ENCODE peak calls at places on chromosomes 3 and 15, in eight cellular contexts. One of them, this sample, is unnamed.

GRCh38 chr3:8767667-8768363 is 1.6 kb downstream of the OXTR start:
- DNase-seq in activated CD8-positive, alpha-beta memory T cell treated with anti-CD3 and anti-CD28 coated beads, Interleukin-2, amount 50 U/mL, for 48 hours: peak; percentile 59
- DNase-seq in NCI-H1694: no peak
- DNase-seq in spleen: no peak
- DNase-seq in NAMALWA: no peak
- DNase-seq in NT2/D1: no peak
- DNase-seq in gastrocnemius medialis: no peak
- DNase-seq in lower leg skin: no peak
- DNase-seq in this sample: no peak

GRCh38 chr3:33046521-33046920 is 50.4 kb downstream of the GLB1 start:
- DNase-seq in activated CD8-positive, alpha-beta memory T cell treated with anti-CD3 and anti-CD28 coated beads, Interleukin-2, amount 50 U/mL, for 48 hours: no peak
- DNase-seq in NCI-H1694: no peak
- DNase-seq in spleen: no peak
- DNase-seq in NAMALWA: no peak
- DNase-seq in NT2/D1: no peak
- DNase-seq in gastrocnemius medialis: no peak
- DNase-seq in lower leg skin: no peak
- DNase-seq in this sample: no peak

GRCh38 chr15:40296561-40297230 is 11.0 kb downstream of the PLCB2 start:
- DNase-seq in activated CD8-positive, alpha-beta memory T cell treated with anti-CD3 and anti-CD28 coated beads, Interleukin-2, amount 50 U/mL, for 48 hours: no peak
- DNase-seq in NCI-H1694: no peak
- DNase-seq in spleen: peak; percentile 37
- DNase-seq in NAMALWA: no peak
- DNase-seq in NT2/D1: no peak
- DNase-seq in gastrocnemius medialis: no peak
- DNase-seq in lower leg skin: no peak
- DNase-seq in this sample: no peak

GRCh38 chr15:27831384-27832262 is 267.5 kb downstream of the OCA2 start:
- DNase-seq in activated CD8-positive, alpha-beta memory T cell treated with anti-CD3 and anti-CD28 coated beads, Interleukin-2, amount 50 U/mL, for 48 hours: no peak
- DNase-seq in NCI-H1694: no peak
- DNase-seq in spleen: no peak
- DNase-seq in NAMALWA: no peak
- DNase-seq in NT2/D1: no peak
- DNase-seq in gastrocnemius medialis: no peak
- DNase-seq in lower leg skin: no peak
- DNase-seq in this sample: no peak

GRCh38 chr3:1196997-1197396 is 104.2 kb downstream of the CNTN6 start:
- DNase-seq in activated CD8-positive, alpha-beta memory T cell treated with anti-CD3 and anti-CD28 coated beads, Interleukin-2, amount 50 U/mL, for 48 hours: no peak
- DNase-seq in NCI-H1694: no peak
- DNase-seq in spleen: no peak
- DNase-seq in NAMALWA: no peak
- DNase-seq in NT2/D1: no peak
- DNase-seq in gastrocnemius medialis: no peak
- DNase-seq in lower leg skin: no peak
- DNase-seq in this sample: no peak

GRCh38 chr15:43702701-43703433 is 9.2 kb downstream of the CKMT1A start:
- DNase-seq in activated CD8-positive, alpha-beta memory T cell treated with anti-CD3 and anti-CD28 coated beads, Interleukin-2, amount 50 U/mL, for 48 hours: no peak
- DNase-seq in NCI-H1694: no peak
- DNase-seq in spleen: no peak
- DNase-seq in NAMALWA: no peak
- DNase-seq in NT2/D1: no peak
- DNase-seq in gastrocnemius medialis: no peak
- DNase-seq in lower leg skin: no peak
- DNase-seq in this sample: no peak

GRCh38 chr3:187572431-187572830 is 97.8 kb downstream of the SST start:
- DNase-seq in activated CD8-positive, alpha-beta memory T cell treated with anti-CD3 and anti-CD28 coated beads, Interleukin-2, amount 50 U/mL, for 48 hours: no peak
- DNase-seq in NCI-H1694: no peak
- DNase-seq in spleen: no peak
- DNase-seq in NAMALWA: no peak
- DNase-seq in NT2/D1: no peak
- DNase-seq in gastrocnemius medialis: no peak
- DNase-seq in lower leg skin: no peak
- DNase-seq in this sample: no peak

GRCh38 chr15:73959012-73959581 is 32.8 kb downstream of the LOXL1 start:
- DNase-seq in activated CD8-positive, alpha-beta memory T cell treated with anti-CD3 and anti-CD28 coated beads, Interleukin-2, amount 50 U/mL, for 48 hours: no peak
- DNase-seq in NCI-H1694: peak; percentile 22
- DNase-seq in spleen: peak; percentile 72
- DNase-seq in NAMALWA: peak; percentile 89
- DNase-seq in NT2/D1: no peak
- DNase-seq in gastrocnemius medialis: no peak
- DNase-seq in lower leg skin: no peak
- DNase-seq in this sample: peak; percentile 70

GRCh38 chr15:55253580-55253979 is 36.0 kb downstream of the RAB27A start:
- DNase-seq in activated CD8-positive, alpha-beta memory T cell treated with anti-CD3 and anti-CD28 coated beads, Interleukin-2, amount 50 U/mL, for 48 hours: no peak
- DNase-seq in NCI-H1694: no peak
- DNase-seq in spleen: no peak
- DNase-seq in NAMALWA: no peak
- DNase-seq in NT2/D1: no peak
- DNase-seq in gastrocnemius medialis: no peak
- DNase-seq in lower leg skin: no peak
- DNase-seq in this sample: no peak

GRCh38 chr3:126431103-126431534 is 36.4 kb downstream of the CFAP100 start:
- DNase-seq in activated CD8-positive, alpha-beta memory T cell treated with anti-CD3 and anti-CD28 coated beads, Interleukin-2, amount 50 U/mL, for 48 hours: no peak
- DNase-seq in NCI-H1694: no peak
- DNase-seq in spleen: peak; percentile 38
- DNase-seq in NAMALWA: no peak
- DNase-seq in NT2/D1: no peak
- DNase-seq in gastrocnemius medialis: no peak
- DNase-seq in lower leg skin: no peak
- DNase-seq in this sample: no peak

GRCh38 chr15:88238618-88239430 is 17.7 kb downstream of the NTRK3 start:
- DNase-seq in activated CD8-positive, alpha-beta memory T cell treated with anti-CD3 and anti-CD28 coated beads, Interleukin-2, amount 50 U/mL, for 48 hours: no peak
- DNase-seq in NCI-H1694: no peak
- DNase-seq in spleen: peak; percentile 47
- DNase-seq in NAMALWA: no peak
- DNase-seq in NT2/D1: no peak
- DNase-seq in gastrocnemius medialis: no peak
- DNase-seq in lower leg skin: no peak
- DNase-seq in this sample: no peak

GRCh38 chr15:44489464-44489863 is 47.5 kb upstream of the EIF3J start:
- DNase-seq in activated CD8-positive, alpha-beta memory T cell treated with anti-CD3 and anti-CD28 coated beads, Interleukin-2, amount 50 U/mL, for 48 hours: no peak
- DNase-seq in NCI-H1694: no peak
- DNase-seq in spleen: no peak
- DNase-seq in NAMALWA: no peak
- DNase-seq in NT2/D1: no peak
- DNase-seq in gastrocnemius medialis: no peak
- DNase-seq in lower leg skin: no peak
- DNase-seq in this sample: no peak

GRCh38 chr3:154095832-154096421 is 25.3 kb upstream of the ARHGEF26 start:
- DNase-seq in activated CD8-positive, alpha-beta memory T cell treated with anti-CD3 and anti-CD28 coated beads, Interleukin-2, amount 50 U/mL, for 48 hours: no peak
- DNase-seq in NCI-H1694: no peak
- DNase-seq in spleen: no peak
- DNase-seq in NAMALWA: peak; percentile 41
- DNase-seq in NT2/D1: no peak
- DNase-seq in gastrocnemius medialis: no peak
- DNase-seq in lower leg skin: no peak
- DNase-seq in this sample: no peak

GRCh38 chr3:9214599-9214998 is 34.8 kb downstream of the SRGAP3 start:
- DNase-seq in activated CD8-positive, alpha-beta memory T cell treated with anti-CD3 and anti-CD28 coated beads, Interleukin-2, amount 50 U/mL, for 48 hours: no peak
- DNase-seq in NCI-H1694: no peak
- DNase-seq in spleen: no peak
- DNase-seq in NAMALWA: no peak
- DNase-seq in NT2/D1: no peak
- DNase-seq in gastrocnemius medialis: no peak
- DNase-seq in lower leg skin: no peak
- DNase-seq in this sample: no peak

GRCh38 chr3:15726881-15727280 is 70.9 kb downstream of the ANKRD28 start:
- DNase-seq in activated CD8-positive, alpha-beta memory T cell treated with anti-CD3 and anti-CD28 coated beads, Interleukin-2, amount 50 U/mL, for 48 hours: no peak
- DNase-seq in NCI-H1694: no peak
- DNase-seq in spleen: no peak
- DNase-seq in NAMALWA: no peak
- DNase-seq in NT2/D1: no peak
- DNase-seq in gastrocnemius medialis: no peak
- DNase-seq in lower leg skin: no peak
- DNase-seq in this sample: no peak

This sample was measured in DND-41.